ENCODE peak calls at places on chromosomes 5 and 9, in five cellular contexts. R is GM23338, K is thoracic aorta, N is astrocyte, C is RWPE2. G is an unnamed sample. For H3K27me3, the result is how much of the 10 kb centered on the place peaks cover.

GRCh38 chr9:83583151-83584014 is 39.6 kb upstream of the IDNK start:
- DNase-seq in N (peak), R (peak), C (no peak), K (peak), G (no peak)

GRCh38 chr5:173671121-173671949 is 54.9 kb upstream of the BOD1 start:
- DNase-seq in R (no peak), N (peak), K (peak), C (no peak), G (no peak)

GRCh38 chr9:72006481-72006880 is 53.9 kb downstream of the C9orf57 start:
- DNase-seq in K (no peak), C (no peak), N (peak), R (no peak), G (no peak)

GRCh38 chr5:60794691-60795090 is 49.4 kb downstream of the ELOVL7 start:
- DNase-seq in N (no peak), K (no peak), R (peak), C (no peak), G (no peak)

GRCh38 chr5:136031713-136032112 is 2.9 kb downstream of the TGFBI start:
- DNase-seq in R (no peak), C (peak), N (peak), K (no peak), G (no peak)

GRCh38 chr5:76351577-76351976 is 51.5 kb upstream of the IQGAP2 start:
- DNase-seq in R (no peak), N (no peak), C (no peak), K (no peak), G (peak)

GRCh38 chr9:17219261-17219660 is 84.4 kb downstream of the CNTLN start:
- DNase-seq in C (no peak), K (no peak), N (no peak), R (no peak), G (no peak)

GRCh38 chr9:16033921-16034320 is 481.1 kb downstream of the CCDC171 start:
- DNase-seq in K (no peak), N (no peak), R (no peak), C (no peak), G (no peak)

GRCh38 chr9:129624168-129624759 is 1.7 kb upstream of the NTMT1 start:
- DNase-seq in N (peak), K (no peak), R (peak), C (no peak), G (no peak)

GRCh38 chr5:88140396-88140862 is 128.2 kb downstream of the TMEM161B start:
- DNase-seq in R (peak), N (peak), K (no peak), C (no peak), G (no peak)
- H3K27me3 ChIP-seq in R (half or more), N (under half), K (under half), C (half or more), G (under half)

DNA sequence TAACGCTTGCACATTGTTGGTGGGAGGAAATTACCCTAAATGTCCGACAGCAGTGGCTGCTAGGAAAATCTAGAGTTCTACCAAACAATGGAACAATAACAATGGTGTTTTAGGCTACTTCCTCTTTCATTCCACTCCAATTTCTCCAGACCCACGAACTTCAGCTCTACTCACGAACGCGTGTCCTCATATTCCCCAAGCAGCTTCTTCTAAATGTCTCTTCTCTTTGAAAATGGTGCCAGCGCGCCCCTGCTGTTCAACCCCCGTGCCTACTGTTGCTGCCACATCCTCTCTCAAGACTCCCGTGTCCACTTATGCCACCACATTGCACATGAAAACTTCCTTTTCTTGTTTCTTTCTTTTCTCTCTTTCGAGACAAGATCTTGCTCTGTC is 25.6 kb downstream of the OR2V2 start:
- DNase-seq in R (no peak), C (peak), N (no peak), K (no peak), G (no peak)
- H3K27me3 ChIP-seq in R (under half), C (under half), N (under half), K (under half), G (under half)

DNA sequence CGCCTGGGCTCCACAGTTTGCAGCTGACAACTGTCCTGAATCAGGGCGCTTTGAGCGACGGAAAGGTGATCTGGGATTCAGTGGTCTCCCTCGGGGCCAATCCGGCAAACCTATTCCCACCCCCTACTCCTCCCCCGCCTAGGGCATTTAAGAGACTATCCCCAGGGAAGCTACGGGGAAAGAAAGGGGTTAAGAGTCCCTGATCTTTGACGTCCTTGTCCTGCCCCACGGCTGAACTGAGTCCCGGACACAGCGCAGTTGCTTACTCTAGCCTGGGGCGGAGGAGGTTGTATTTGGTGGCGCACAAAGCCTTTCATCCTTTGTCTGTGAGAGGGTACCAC is 3.4 kb downstream of the RORB start:
- DNase-seq in R (peak), C (no peak), N (no peak), K (no peak), G (no peak)
- H3K27me3 ChIP-seq in R (half or more), C (half or more), N (under half), K (under half), G (under half)

DNA sequence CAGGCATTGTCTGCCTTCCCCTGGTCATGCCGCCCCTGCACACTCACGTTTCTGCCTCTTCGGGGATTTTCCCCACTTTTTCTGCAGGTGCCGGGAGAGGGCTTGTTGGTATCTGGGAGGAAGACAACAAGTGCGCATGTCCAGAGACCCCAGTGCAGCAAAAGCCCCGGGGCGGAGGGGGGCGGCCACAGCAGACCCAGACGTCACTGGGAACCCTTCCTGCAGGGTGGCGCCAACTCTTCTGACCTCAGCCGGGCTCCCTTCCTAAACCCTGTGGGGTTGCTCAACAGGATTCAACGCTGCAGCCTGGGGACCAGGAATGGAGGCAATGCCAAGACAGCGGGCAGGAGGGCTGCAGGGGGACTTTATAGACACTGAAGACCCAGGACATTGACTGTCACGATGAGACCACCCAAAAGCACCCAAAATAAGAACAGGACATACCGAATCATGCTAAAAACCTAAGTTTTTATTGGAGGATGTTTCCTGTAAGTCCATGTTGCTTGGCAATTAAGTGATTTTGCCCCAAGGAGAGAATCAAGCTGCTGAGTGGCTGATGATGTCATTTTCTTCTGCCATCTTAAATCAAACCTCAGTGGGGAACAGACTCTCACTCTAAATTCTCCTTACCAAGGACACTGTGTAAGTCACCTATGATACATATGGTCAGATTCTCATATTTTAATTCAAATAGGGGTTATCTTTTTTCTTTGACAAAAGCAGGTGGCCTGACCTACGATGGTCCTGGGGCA is 62.9 kb upstream of the SIMC1 start:
- DNase-seq in K (no peak), C (peak), N (no peak), R (no peak), G (no peak)
- H3K27me3 ChIP-seq in K (under half), C (under half), N (under half), R (under half), G (under half)

GRCh38 chr5:2201011-2201410 is 318.3 kb upstream of the IRX4 start:
- DNase-seq in C (no peak), N (no peak), R (no peak), K (no peak), G (no peak)
- H3K27me3 ChIP-seq in C (under half), N (under half), R (under half), K (under half), G (under half)

GRCh38 chr5:88665750-88666215 is 217.2 kb downstream of the MEF2C start:
- DNase-seq in C (no peak), K (no peak), N (peak), R (peak), G (no peak)
- H3K27me3 ChIP-seq in C (half or more), K (half or more), N (under half), R (half or more), G (under half)

GRCh38 chr9:137152844-137153405 is 14.0 kb downstream of the GRIN1 start:
- DNase-seq in N (no peak), R (no peak), C (no peak), K (no peak), G (no peak)
- H3K27me3 ChIP-seq in N (under half), R (under half), C (under half), K (under half), G (under half)

DNA sequence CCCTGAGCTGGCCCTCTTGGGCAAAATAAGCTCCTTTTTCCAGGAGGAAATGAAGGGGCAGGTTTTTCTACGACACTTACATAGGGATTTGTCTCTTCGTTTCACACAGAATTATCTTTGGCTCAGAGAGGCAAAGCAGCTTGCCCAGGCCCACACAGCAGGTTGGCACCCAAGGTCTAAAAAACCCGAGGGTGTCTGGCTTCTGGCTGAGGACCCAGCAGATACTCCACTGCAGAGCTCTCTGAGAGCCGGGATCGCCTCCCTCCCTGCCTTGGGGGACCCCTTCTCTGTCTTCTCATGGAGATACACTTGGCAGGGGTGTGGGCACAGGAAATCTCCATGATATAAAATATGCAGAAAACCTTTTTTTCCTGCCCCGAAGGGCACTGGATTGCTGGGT is 29.0 kb upstream of the LHX2 start:
- DNase-seq in N (no peak), K (no peak), C (no peak), R (no peak), G (no peak)
- H3K27me3 ChIP-seq in N (under half), K (under half), C (under half), R (under half), G (under half)

G was measured in GM06990.